ENCODE peak calls at places on chromosome 22, in four cellular contexts. One of them, this sample, is unnamed.
A peak's percentile ranks its signal among the peaks of the same experiment; 100 is the strongest.

GRCh38 chr22:44847892-44848291 is 95.5 kb downstream of the ARHGAP8 start:
- DNase-seq in left ventricle myocardium inferior: no peak
- DNase-seq in heart left ventricle: no peak
- DNase-seq in dorsolateral prefrontal cortex: no peak
- DNase-seq in this sample: no peak

GRCh38 chr22:29198240-29198639 is 7.5 kb upstream of the EMID1 start:
- DNase-seq in left ventricle myocardium inferior: no peak
- DNase-seq in heart left ventricle: no peak
- DNase-seq in dorsolateral prefrontal cortex: no peak
- DNase-seq in this sample: no peak

GRCh38 chr22:19799322-19800190 is 39.0 kb downstream of the TBX1 start:
- DNase-seq in left ventricle myocardium inferior: peak; percentile 35
- DNase-seq in heart left ventricle: no peak
- DNase-seq in dorsolateral prefrontal cortex: no peak
- DNase-seq in this sample: no peak

GRCh38 chr22:48492371-48493320 is 1335.0 kb downstream of the BRD1 start:
- DNase-seq in left ventricle myocardium inferior: peak; percentile 31
- DNase-seq in heart left ventricle: no peak
- DNase-seq in dorsolateral prefrontal cortex: peak; percentile 89
- DNase-seq in this sample: no peak

GRCh38 chr22:39494471-39495120 is 7.5 kb upstream of the MIEF1 start:
- DNase-seq in left ventricle myocardium inferior: no peak
- DNase-seq in heart left ventricle: no peak
- DNase-seq in dorsolateral prefrontal cortex: no peak
- DNase-seq in this sample: no peak

GRCh38 chr22:49935561-49935960 is 17.1 kb downstream of the CRELD2 start:
- DNase-seq in left ventricle myocardium inferior: no peak
- DNase-seq in heart left ventricle: peak; percentile 54
- DNase-seq in dorsolateral prefrontal cortex: no peak
- DNase-seq in this sample: no peak

GRCh38 chr22:46574438-46574992 is 37.1 kb upstream of the CELSR1 start:
- DNase-seq in left ventricle myocardium inferior: peak; percentile 6
- DNase-seq in heart left ventricle: no peak
- DNase-seq in dorsolateral prefrontal cortex: no peak
- DNase-seq in this sample: no peak

GRCh38 chr22:37205046-37205445 is 7.2 kb downstream of the SSTR3 start:
- DNase-seq in left ventricle myocardium inferior: no peak
- DNase-seq in heart left ventricle: no peak
- DNase-seq in dorsolateral prefrontal cortex: peak; percentile 15
- DNase-seq in this sample: no peak

GRCh38 chr22:44997060-44997459 is 12.7 kb downstream of the PHF21B start:
- DNase-seq in left ventricle myocardium inferior: no peak
- DNase-seq in heart left ventricle: no peak
- DNase-seq in dorsolateral prefrontal cortex: no peak
- DNase-seq in this sample: no peak

GRCh38 chr22:26464312-26464711 is 19.3 kb downstream of the HPS4 start:
- DNase-seq in left ventricle myocardium inferior: peak; percentile 22
- DNase-seq in heart left ventricle: peak; percentile 13
- DNase-seq in dorsolateral prefrontal cortex: no peak
- DNase-seq in this sample: no peak

GRCh38 chr22:22979121-22979724 is 91.1 kb upstream of the GNAZ start:
- DNase-seq in left ventricle myocardium inferior: no peak
- DNase-seq in heart left ventricle: no peak
- DNase-seq in dorsolateral prefrontal cortex: no peak
- DNase-seq in this sample: no peak

GRCh38 chr22:37199103-37199838 is 11.2 kb upstream of the C1QTNF6 start:
- DNase-seq in left ventricle myocardium inferior: peak; percentile 98
- DNase-seq in heart left ventricle: peak; percentile 98
- DNase-seq in dorsolateral prefrontal cortex: peak; percentile 98
- DNase-seq in this sample: peak; percentile 97

GRCh38 chr22:50225200-50225969 is 19.4 kb downstream of the TUBGCP6 start:
- DNase-seq in left ventricle myocardium inferior: no peak
- DNase-seq in heart left ventricle: no peak
- DNase-seq in dorsolateral prefrontal cortex: no peak
- DNase-seq in this sample: no peak

GRCh38 chr22:49300241-49300640 is 527.4 kb downstream of the BRD1 start:
- DNase-seq in left ventricle myocardium inferior: no peak
- DNase-seq in heart left ventricle: no peak
- DNase-seq in dorsolateral prefrontal cortex: no peak
- DNase-seq in this sample: no peak

GRCh38 chr22:49760630-49761571 is 66.8 kb downstream of the BRD1 start:
- DNase-seq in left ventricle myocardium inferior: peak; percentile 5
- DNase-seq in heart left ventricle: no peak
- DNase-seq in dorsolateral prefrontal cortex: peak; percentile 9
- DNase-seq in this sample: no peak

GRCh38 chr22:23110922-23111527 is 30.8 kb downstream of the RSPH14 start:
- DNase-seq in left ventricle myocardium inferior: no peak
- DNase-seq in heart left ventricle: no peak
- DNase-seq in dorsolateral prefrontal cortex: no peak
- DNase-seq in this sample: no peak

GRCh38 chr22:28801845-28802594 is 1.7 kb upstream of the XBP1 start:
- DNase-seq in left ventricle myocardium inferior: no peak
- DNase-seq in heart left ventricle: no peak
- DNase-seq in dorsolateral prefrontal cortex: no peak
- DNase-seq in this sample: no peak

GRCh38 chr22:26529345-26529744 is 17.1 kb upstream of the TFIP11 start:
- DNase-seq in left ventricle myocardium inferior: no peak
- DNase-seq in heart left ventricle: no peak
- DNase-seq in dorsolateral prefrontal cortex: no peak
- DNase-seq in this sample: no peak

GRCh38 chr22:44325718-44326548 is 13.2 kb upstream of the SHISAL1 start:
- DNase-seq in left ventricle myocardium inferior: no peak
- DNase-seq in heart left ventricle: no peak
- DNase-seq in dorsolateral prefrontal cortex: no peak
- DNase-seq in this sample: no peak

GRCh38 chr22:22397875-22398524 is 110.5 kb downstream of the ZNF280B start:
- DNase-seq in left ventricle myocardium inferior: peak; percentile 57
- DNase-seq in heart left ventricle: peak; percentile 30
- DNase-seq in dorsolateral prefrontal cortex: no peak
- DNase-seq in this sample: no peak

GRCh38 chr22:48752451-48753380 is 1075.0 kb downstream of the BRD1 start:
- DNase-seq in left ventricle myocardium inferior: no peak
- DNase-seq in heart left ventricle: peak; percentile 3
- DNase-seq in dorsolateral prefrontal cortex: peak; percentile 20
- DNase-seq in this sample: no peak

GRCh38 chr22:46593211-46593676 is 26.9 kb upstream of the GRAMD4 start:
- DNase-seq in left ventricle myocardium inferior: no peak
- DNase-seq in heart left ventricle: no peak
- DNase-seq in dorsolateral prefrontal cortex: no peak
- DNase-seq in this sample: peak; percentile 29

GRCh38 chr22:30219049-30219448 is 27.5 kb downstream of the LIF start:
- DNase-seq in left ventricle myocardium inferior: no peak
- DNase-seq in heart left ventricle: no peak
- DNase-seq in dorsolateral prefrontal cortex: no peak
- DNase-seq in this sample: no peak

GRCh38 chr22:31248138-31248745 is 36.1 kb downstream of the LIMK2 start:
- DNase-seq in left ventricle myocardium inferior: peak; percentile 76
- DNase-seq in heart left ventricle: peak; percentile 80
- DNase-seq in dorsolateral prefrontal cortex: peak; percentile 58
- DNase-seq in this sample: no peak

GRCh38 chr22:50576070-50576469 is 2.2 kb downstream of the CPT1B start:
- DNase-seq in left ventricle myocardium inferior: no peak
- DNase-seq in heart left ventricle: no peak
- DNase-seq in dorsolateral prefrontal cortex: no peak
- DNase-seq in this sample: no peak

GRCh38 chr22:29912605-29913398 is 29.8 kb downstream of the MTMR3 start:
- DNase-seq in left ventricle myocardium inferior: no peak
- DNase-seq in heart left ventricle: peak; percentile 19
- DNase-seq in dorsolateral prefrontal cortex: no peak
- DNase-seq in this sample: no peak

GRCh38 chr22:25780673-25781072 is 38.7 kb downstream of the MYO18B start:
- DNase-seq in left ventricle myocardium inferior: no peak
- DNase-seq in heart left ventricle: no peak
- DNase-seq in dorsolateral prefrontal cortex: no peak
- DNase-seq in this sample: no peak

GRCh38 chr22:39374191-39374590 is 24.4 kb downstream of the SYNGR1 start:
- DNase-seq in left ventricle myocardium inferior: no peak
- DNase-seq in heart left ventricle: no peak
- DNase-seq in dorsolateral prefrontal cortex: no peak
- DNase-seq in this sample: no peak

GRCh38 chr22:18056161-18056666 is 21.6 kb upstream of the PEX26 start:
- DNase-seq in left ventricle myocardium inferior: no peak
- DNase-seq in heart left ventricle: no peak
- DNase-seq in dorsolateral prefrontal cortex: peak; percentile 68
- DNase-seq in this sample: peak; percentile 29

GRCh38 chr22:47773635-47774034 is 1011.2 kb downstream of the TBC1D22A start:
- DNase-seq in left ventricle myocardium inferior: no peak
- DNase-seq in heart left ventricle: no peak
- DNase-seq in dorsolateral prefrontal cortex: no peak
- DNase-seq in this sample: no peak

GRCh38 chr22:22342697-22343602 is 98.4 kb downstream of the VPREB1 start:
- DNase-seq in left ventricle myocardium inferior: peak; percentile 27
- DNase-seq in heart left ventricle: no peak
- DNase-seq in dorsolateral prefrontal cortex: no peak
- DNase-seq in this sample: no peak

GRCh38 chr22:23529166-23530103 is 50.7 kb downstream of the IGLL1 start:
- DNase-seq in left ventricle myocardium inferior: no peak
- DNase-seq in heart left ventricle: no peak
- DNase-seq in dorsolateral prefrontal cortex: no peak
- DNase-seq in this sample: no peak

GRCh38 chr22:27810566-27810965 is 9.0 kb upstream of the MN1 start:
- DNase-seq in left ventricle myocardium inferior: peak; percentile 62
- DNase-seq in heart left ventricle: peak; percentile 60
- DNase-seq in dorsolateral prefrontal cortex: no peak
- DNase-seq in this sample: no peak

GRCh38 chr22:39808087-39808486 is 85.5 kb downstream of the ENTHD1 start:
- DNase-seq in left ventricle myocardium inferior: no peak
- DNase-seq in heart left ventricle: no peak
- DNase-seq in dorsolateral prefrontal cortex: no peak
- DNase-seq in this sample: no peak

GRCh38 chr22:49633010-49633324 is 194.7 kb downstream of the BRD1 start:
- DNase-seq in left ventricle myocardium inferior: peak; percentile 25
- DNase-seq in heart left ventricle: no peak
- DNase-seq in dorsolateral prefrontal cortex: no peak
- DNase-seq in this sample: no peak

GRCh38 chr22:45072322-45072903 is 62.6 kb upstream of the PHF21B start:
- DNase-seq in left ventricle myocardium inferior: no peak
- DNase-seq in heart left ventricle: no peak
- DNase-seq in dorsolateral prefrontal cortex: peak; percentile 52
- DNase-seq in this sample: no peak

GRCh38 chr22:46079093-46079860 is 71.0 kb upstream of the PPARA start:
- DNase-seq in left ventricle myocardium inferior: peak; percentile 27
- DNase-seq in heart left ventricle: no peak
- DNase-seq in dorsolateral prefrontal cortex: peak; percentile 31
- DNase-seq in this sample: no peak

GRCh38 chr22:41181349-41182241 is 23.5 kb upstream of the L3MBTL2 start:
- DNase-seq in left ventricle myocardium inferior: no peak
- DNase-seq in heart left ventricle: no peak
- DNase-seq in dorsolateral prefrontal cortex: no peak
- DNase-seq in this sample: no peak
- H3K27ac ChIP-seq in left ventricle myocardium inferior: peak overlapping the region; percentile 5
- H3K27ac ChIP-seq in heart left ventricle: no peak overlapping the region
- H3K27ac ChIP-seq in dorsolateral prefrontal cortex: no peak overlapping the region
- H3K27ac ChIP-seq in this sample: no peak overlapping the region

GRCh38 chr22:38327396-38327795 is 10.2 kb upstream of the CSNK1E start:
- DNase-seq in left ventricle myocardium inferior: no peak
- DNase-seq in heart left ventricle: no peak
- DNase-seq in dorsolateral prefrontal cortex: no peak
- DNase-seq in this sample: no peak

GRCh38 chr22:38327805-38328204 is 10.6 kb upstream of the CSNK1E start:
- DNase-seq in left ventricle myocardium inferior: no peak
- DNase-seq in heart left ventricle: no peak
- DNase-seq in dorsolateral prefrontal cortex: no peak
- DNase-seq in this sample: no peak

GRCh38 chr22:38320605-38321402 is 3.6 kb upstream of the CSNK1E start:
- DNase-seq in left ventricle myocardium inferior: no peak
- DNase-seq in heart left ventricle: no peak
- DNase-seq in dorsolateral prefrontal cortex: no peak
- DNase-seq in this sample: no peak

GRCh38 chr22:38325575-38325974 is 8.3 kb upstream of the CSNK1E start:
- DNase-seq in left ventricle myocardium inferior: no peak
- DNase-seq in heart left ventricle: no peak
- DNase-seq in dorsolateral prefrontal cortex: no peak
- DNase-seq in this sample: no peak
- H3K27ac ChIP-seq in left ventricle myocardium inferior: no peak overlapping the region
- H3K27ac ChIP-seq in heart left ventricle: no peak overlapping the region
- H3K27ac ChIP-seq in dorsolateral prefrontal cortex: no peak overlapping the region
- H3K27ac ChIP-seq in this sample: no peak overlapping the region

GRCh38 chr22:35459423-35459894 is 59.5 kb downstream of the MCM5 start:
- DNase-seq in left ventricle myocardium inferior: no peak
- DNase-seq in heart left ventricle: no peak
- DNase-seq in dorsolateral prefrontal cortex: no peak
- DNase-seq in this sample: no peak

GRCh38 chr22:35457729-35458546 is 58.0 kb downstream of the MCM5 start:
- DNase-seq in left ventricle myocardium inferior: no peak
- DNase-seq in heart left ventricle: no peak
- DNase-seq in dorsolateral prefrontal cortex: no peak
- DNase-seq in this sample: no peak

GRCh38 chr22:35456757-35457156 is 56.8 kb downstream of the MCM5 start:
- DNase-seq in left ventricle myocardium inferior: no peak
- DNase-seq in heart left ventricle: no peak
- DNase-seq in dorsolateral prefrontal cortex: no peak
- DNase-seq in this sample: no peak

GRCh38 chr22:35460678-35461077 is 60.7 kb downstream of the MCM5 start:
- DNase-seq in left ventricle myocardium inferior: no peak
- DNase-seq in heart left ventricle: no peak
- DNase-seq in dorsolateral prefrontal cortex: no peak
- DNase-seq in this sample: no peak

DNA sequence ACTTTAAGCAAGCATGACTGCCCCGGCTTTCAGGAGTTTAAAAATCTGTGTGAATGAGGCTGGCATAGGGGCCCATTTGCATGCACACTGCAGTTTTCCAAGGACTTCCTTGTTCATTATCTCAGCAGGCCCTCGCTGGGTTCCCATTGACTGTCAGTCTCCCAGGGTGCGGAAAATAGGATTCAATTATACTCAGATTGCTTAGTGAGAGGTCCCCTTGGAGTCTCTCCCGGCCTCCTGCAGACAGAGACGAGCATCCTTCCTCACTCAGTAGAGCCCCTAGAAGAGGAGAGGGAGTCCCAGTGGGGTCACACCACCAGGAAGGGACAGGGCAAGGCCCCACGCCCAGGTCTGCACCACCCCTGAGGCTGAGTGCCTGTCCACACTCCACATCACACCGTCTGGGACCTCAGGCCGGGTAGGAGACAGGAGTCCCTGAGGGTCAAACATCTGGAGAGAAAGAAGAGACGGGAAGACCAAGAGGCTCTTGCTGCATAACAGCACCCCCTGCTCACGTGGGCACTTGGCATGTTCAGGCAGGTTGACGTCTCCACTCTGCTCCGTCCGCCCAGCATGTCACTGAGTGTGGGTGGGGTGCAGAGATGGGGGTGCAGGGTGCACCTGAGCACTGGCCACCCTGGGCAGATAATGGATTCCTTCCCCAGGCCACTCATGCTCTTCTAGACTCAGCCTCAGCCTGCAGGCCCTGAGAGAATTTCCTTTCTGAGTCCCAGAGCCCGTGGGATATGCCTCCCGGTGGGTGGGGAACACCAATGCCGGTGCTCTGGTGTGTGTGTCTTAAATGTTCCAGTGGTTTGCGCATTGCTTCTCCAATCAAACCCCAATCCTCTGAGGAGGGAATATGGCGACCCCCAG is 58.8 kb downstream of the MCM5 start:
- DNase-seq in left ventricle myocardium inferior: no peak
- DNase-seq in heart left ventricle: no peak
- DNase-seq in dorsolateral prefrontal cortex: no peak
- DNase-seq in this sample: no peak
- H3K27ac ChIP-seq in left ventricle myocardium inferior: no peak overlapping the region
- H3K27ac ChIP-seq in heart left ventricle: no peak overlapping the region
- H3K27ac ChIP-seq in dorsolateral prefrontal cortex: no peak overlapping the region
- H3K27ac ChIP-seq in this sample: no peak overlapping the region

GRCh38 chr22:33539902-33540751 is 380.1 kb downstream of the LARGE1 start:
- DNase-seq in left ventricle myocardium inferior: peak; percentile 58
- DNase-seq in heart left ventricle: peak; percentile 35
- DNase-seq in dorsolateral prefrontal cortex: peak; percentile 57
- DNase-seq in this sample: peak; percentile 29
- H3K27ac ChIP-seq in left ventricle myocardium inferior: peak overlapping the region; percentile 59
- H3K27ac ChIP-seq in heart left ventricle: peak overlapping the region; percentile 1
- H3K27ac ChIP-seq in dorsolateral prefrontal cortex: no peak overlapping the region
- H3K27ac ChIP-seq in this sample: peak overlapping the region; percentile 17

This sample was measured in substantia nigra.